ENCODE peak calls at places on chromosome 5, in nine cellular contexts. G is heart left ventricle, D is mucosa of descending colon, A is heart right ventricle, J is body of pancreas, Y is SK-N-SH, L is fibroblast of lung, I is stomach, T is MM.1S. H is an unnamed sample. For H3K4me1 and H3K36me3, the result is how much of the 10 kb centered on the place peaks cover.

GRCh38 chr5:5140051-5141010 is at the start of gene ADAMTS16:
- DNase-seq in A (no peak), I (no peak), D (no peak), Y (peak), L (no peak), J (peak), G (no peak), T (no peak), H (no peak)

GRCh38 chr5:118557103-118557805 is 431.1 kb downstream of the DTWD2 start:
- DNase-seq in L (peak), A (no peak), G (no peak), Y (no peak), D (no peak), T (no peak), J (no peak), I (no peak), H (peak)

GRCh38 chr5:10520716-10521115 is 43.2 kb upstream of the ANKRD33B start:
- DNase-seq in G (no peak), Y (no peak), T (no peak), A (no peak), I (no peak), L (peak), D (no peak), J (no peak), H (peak)

GRCh38 chr5:11378462-11378861 is 525.8 kb downstream of the CTNND2 start:
- DNase-seq in D (no peak), G (no peak), J (no peak), L (no peak), I (no peak), Y (no peak), A (no peak), T (no peak), H (no peak)

GRCh38 chr5:64147849-64148441 is 17.7 kb upstream of the RNF180 start:
- DNase-seq in Y (peak), T (peak), D (peak), I (peak), L (peak), J (peak), A (peak), G (peak), H (peak)

GRCh38 chr5:65213921-65214525 is 267.7 kb downstream of the ADAMTS6 start:
- DNase-seq in I (no peak), Y (peak), D (no peak), J (no peak), L (peak), G (no peak), T (no peak), A (no peak), H (peak)

GRCh38 chr5:150281987-150282386 is 7.6 kb downstream of the CAMK2A start:
- DNase-seq in Y (no peak), A (no peak), L (no peak), G (no peak), T (no peak), I (no peak), D (no peak), J (no peak), H (no peak)

GRCh38 chr5:78001198-78001597 is 225.1 kb upstream of the TBCA start:
- DNase-seq in Y (no peak), T (no peak), J (no peak), G (no peak), D (no peak), A (no peak), L (no peak), I (no peak), H (no peak)

GRCh38 chr5:179795863-179796833 is 2.4 kb downstream of the LTC4S start:
- DNase-seq in L (peak), J (peak), A (peak), G (peak), Y (peak), T (peak), I (peak), D (peak), H (peak)

GRCh38 chr5:136193396-136193935 is 504 bp upstream of the SMIM32 start:
- DNase-seq in A (no peak), I (no peak), D (no peak), Y (peak), L (no peak), T (no peak), J (no peak), G (no peak), H (no peak)

GRCh38 chr5:53110156-53110555 is 599 bp upstream of the MOCS2 start:
- DNase-seq in G (no peak), J (no peak), L (no peak), Y (no peak), I (no peak), A (no peak), D (peak), T (no peak), H (no peak)

GRCh38 chr5:57724836-57725235 is 242.2 kb upstream of the ACTBL2 start:
- DNase-seq in D (no peak), T (no peak), J (no peak), G (no peak), Y (no peak), L (no peak), A (no peak), I (no peak), H (no peak)

GRCh38 chr5:159673538-159673937 is 242.7 kb upstream of the ADRA1B start:
- DNase-seq in L (no peak), I (no peak), D (no peak), Y (no peak), J (no peak), T (no peak), G (no peak), A (no peak), H (no peak)

GRCh38 chr5:100560860-100561259 is 25.7 kb downstream of the FAM174A start:
- DNase-seq in D (no peak), L (no peak), G (no peak), T (no peak), Y (no peak), I (no peak), A (no peak), J (no peak), H (no peak)

GRCh38 chr5:119328753-119329602 is 26.8 kb upstream of the TNFAIP8 start:
- DNase-seq in T (no peak), D (peak), G (no peak), J (no peak), A (no peak), Y (no peak), I (no peak), L (peak), H (no peak)

GRCh38 chr5:102879741-102880140 is 124.6 kb downstream of the PAM start:
- DNase-seq in G (no peak), T (no peak), J (no peak), Y (no peak), D (no peak), A (no peak), I (no peak), L (no peak), H (no peak)

GRCh38 chr5:80837679-80838078 is 122.5 kb upstream of the RASGRF2 start:
- DNase-seq in I (no peak), Y (no peak), A (no peak), J (no peak), D (no peak), G (no peak), T (peak), L (no peak), H (no peak)

GRCh38 chr5:142322747-142323479 is 1.9 kb downstream of the SPRY4 start:
- DNase-seq in A (no peak), I (no peak), T (no peak), D (no peak), Y (no peak), G (peak), J (no peak), L (peak), H (no peak)

GRCh38 chr5:163460562-163461176 is at the start of gene HMMR:
- DNase-seq in I (no peak), T (peak), J (no peak), L (peak), D (no peak), Y (peak), A (no peak), G (no peak), H (peak)

DNA sequence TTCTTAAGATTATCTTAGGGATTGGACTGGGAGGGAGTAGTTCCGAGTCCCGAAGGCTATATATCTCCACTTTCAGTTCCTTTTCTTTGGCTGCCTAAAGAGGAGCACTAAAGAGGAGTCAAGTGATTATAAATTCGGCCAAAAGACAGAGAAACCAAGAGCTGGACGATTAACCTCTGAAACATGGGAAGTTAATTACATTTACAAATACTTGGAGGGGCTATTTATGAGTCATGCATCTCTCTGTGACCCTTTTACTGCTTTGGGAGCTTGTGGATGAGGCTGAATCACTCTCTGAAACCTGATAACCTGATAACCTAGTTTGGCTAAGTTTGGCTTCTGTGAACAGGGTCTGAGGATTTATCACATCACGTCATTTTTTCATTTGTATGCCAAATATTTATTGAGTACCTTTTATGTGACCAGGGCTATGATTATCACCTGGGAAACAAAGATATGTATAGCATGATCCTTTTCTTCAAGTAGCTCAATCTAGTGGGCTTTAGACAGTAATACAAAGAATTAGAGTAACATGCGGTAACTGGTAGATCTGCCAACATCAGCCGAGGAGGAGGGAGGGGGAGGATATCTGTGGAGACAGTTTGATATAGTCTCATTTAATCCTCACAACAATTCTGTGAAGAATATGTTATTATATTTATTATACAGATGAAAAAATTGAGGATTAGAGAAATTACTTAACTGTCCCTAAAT is 180.9 kb downstream of the CD180 start:
- DNase-seq in T (no peak), Y (no peak), J (no peak), I (no peak), G (no peak), A (no peak), D (no peak), L (peak), H (peak)
- H3K4me1 ChIP-seq in T (under half), Y (under half), J (under half), I (half or more), G (half or more), A (under half), D (under half), L (under half), H (under half)

GRCh38 chr5:178222292-178222691 is 10.3 kb downstream of the PHYKPL start:
- DNase-seq in Y (no peak), D (peak), G (peak), L (no peak), J (no peak), I (no peak), T (no peak), A (no peak), H (no peak)
- H3K36me3 ChIP-seq in Y (under half), D (under half), G (half or more), L (under half), J (under half), I (half or more), T (under half), A (half or more), H (under half)

GRCh38 chr5:14895301-14895700 is 23.7 kb upstream of the ANKH start:
- DNase-seq in J (no peak), A (no peak), I (no peak), Y (no peak), L (no peak), D (no peak), G (no peak), T (no peak), H (no peak)
- TF ChIP-seq CTCF in J (no peak), A (no peak), I (no peak), Y (peak), L (peak), D (no peak), G (no peak), T (no peak), H (no peak)

GRCh38 chr5:130885718-130886117 is 279.3 kb downstream of the HINT1 start:
- DNase-seq in D (no peak), L (no peak), G (no peak), A (no peak), Y (no peak), T (no peak), I (no peak), J (no peak), H (peak)
- H3K4me1 ChIP-seq in D (under half), L (under half), G (under half), A (under half), Y (under half), T (under half), I (under half), J (under half), H (under half)

GRCh38 chr5:147727200-147727599 is 55.3 kb downstream of the JAKMIP2 start:
- DNase-seq in Y (no peak), L (peak), G (no peak), D (no peak), T (no peak), I (no peak), J (no peak), A (no peak), H (no peak)
- H3K36me3 ChIP-seq in Y (under half), L (under half), G (under half), D (under half), T (under half), I (under half), J (under half), A (under half), H (under half)